ENCODE peak calls at places on chromosomes 3 and 15, in four cellular contexts. Z is AG04449, D is GM13976, G is left ventricle myocardium inferior. W is an unnamed sample.

GRCh38 chr15:64775551-64776401 is at the start of gene RBPMS2:
- DNase-seq in Z (no peak), D (peak; percentile 73), G (peak; percentile 49), W (peak; percentile 8)

GRCh38 chr3:9070961-9071360 is 107.7 kb upstream of the RAD18 start:
- DNase-seq in Z (no peak), D (no peak), G (no peak), W (no peak)

GRCh38 chr15:58285921-58286278 is 145.9 kb upstream of the LIPC start:
- DNase-seq in Z (no peak), D (no peak), G (no peak), W (no peak)

GRCh38 chr3:148884261-148884660 is 19.2 kb downstream of the CPA3 start:
- DNase-seq in Z (no peak), D (no peak), G (no peak), W (no peak)

GRCh38 chr15:33243393-33243792 is 48.9 kb upstream of the FMN1 start:
- DNase-seq in Z (no peak), D (no peak), G (no peak), W (no peak)

GRCh38 chr3:31980530-31981205 is 394 bp downstream of the OSBPL10 start:
- DNase-seq in Z (no peak), D (peak; percentile 57), G (peak; percentile 36), W (peak; percentile 53)

GRCh38 chr15:89116404-89116803 is 28.1 kb downstream of the ABHD2 start:
- DNase-seq in Z (no peak), D (no peak), G (no peak), W (no peak)

GRCh38 chr3:102979682-102980378 is 545.0 kb downstream of the ZPLD1 start:
- DNase-seq in Z (peak; percentile 44), D (no peak), G (peak; percentile 73), W (no peak)

GRCh38 chr15:38828031-38828532 is 263.5 kb upstream of the RASGRP1 start:
- DNase-seq in Z (no peak), D (no peak), G (no peak), W (no peak)

GRCh38 chr15:41566121-41566885 is 7.3 kb downstream of the TYRO3 start:
- DNase-seq in Z (no peak), D (no peak), G (no peak), W (no peak)

GRCh38 chr3:102178817-102179216 is 256.0 kb upstream of the ZPLD1 start:
- DNase-seq in Z (no peak), D (no peak), G (no peak), W (no peak)

GRCh38 chr3:40995271-40995670 is 204.0 kb upstream of the CTNNB1 start:
- DNase-seq in Z (no peak), D (no peak), G (no peak), W (no peak)

GRCh38 chr15:98878172-98878571 is 129.4 kb downstream of the PGPEP1L start:
- DNase-seq in Z (peak; percentile 79), D (no peak), G (no peak), W (no peak)

GRCh38 chr3:32959370-32959769 is 7.9 kb downstream of the CCR4 start:
- DNase-seq in Z (no peak), D (no peak), G (no peak), W (peak; percentile 26)

GRCh38 chr3:171585029-171585428 is 124.8 kb upstream of the TNIK start:
- DNase-seq in Z (no peak), D (no peak), G (no peak), W (no peak)

GRCh38 chr15:101675796-101676582 is 23.8 kb upstream of the TM2D3 start:
- DNase-seq in Z (peak; percentile 70), D (peak; percentile 50), G (no peak), W (no peak)

GRCh38 chr3:124395165-124395564 is 335.1 kb upstream of the UMPS start:
- DNase-seq in Z (no peak), D (no peak), G (no peak), W (no peak)

GRCh38 chr3:140870351-140870750 is 71.3 kb upstream of the SLC25A36 start:
- DNase-seq in Z (no peak), D (no peak), G (no peak), W (no peak)

GRCh38 chr15:31036783-31037182 is 45.4 kb upstream of the MTMR10 start:
- DNase-seq in Z (no peak), D (no peak), G (no peak), W (no peak)
- TF ChIP-seq CTCF in Z (no peak), D (no peak), G (no peak), W (no peak)

GRCh38 chr3:23654571-23654970 is 151.2 kb upstream of the UBE2E1 start:
- DNase-seq in Z (no peak), D (peak; percentile 27), G (no peak), W (no peak)
- TF ChIP-seq CTCF in Z (no peak), D (no peak), G (no peak), W (no peak)

GRCh38 chr3:112654979-112655378 is 14.0 kb upstream of the CCDC80 start:
- DNase-seq in Z (no peak), D (no peak), G (no peak), W (no peak)
- TF ChIP-seq CTCF in Z (no peak), D (no peak), G (no peak), W (peak; percentile 26)

GRCh38 chr3:72678380-72678779 is 169.9 kb downstream of the SHQ1 start:
- DNase-seq in Z (no peak), D (no peak), G (no peak), W (no peak)

GRCh38 chr3:72678892-72679291 is 169.4 kb downstream of the SHQ1 start:
- DNase-seq in Z (no peak), D (no peak), G (no peak), W (peak; percentile 21)

GRCh38 chr3:72675243-72675642 is 173.0 kb downstream of the SHQ1 start:
- DNase-seq in Z (no peak), D (no peak), G (no peak), W (no peak)

GRCh38 chr3:72669224-72669623 is 179.0 kb downstream of the SHQ1 start:
- DNase-seq in Z (no peak), D (no peak), G (no peak), W (no peak)

GRCh38 chr3:72673011-72673771 is 175.1 kb downstream of the SHQ1 start:
- DNase-seq in Z (no peak), D (peak; percentile 43), G (no peak), W (no peak)
- TF ChIP-seq CTCF in Z (no peak), D (peak; percentile 19), G (no peak), W (no peak)

GRCh38 chr3:6204891-6205290 is 656.0 kb upstream of the GRM7 start:
- DNase-seq in Z (no peak), D (peak; percentile 13), G (no peak), W (no peak)
- TF ChIP-seq CTCF in Z (no peak), D (no peak), G (no peak), W (no peak)

DNA sequence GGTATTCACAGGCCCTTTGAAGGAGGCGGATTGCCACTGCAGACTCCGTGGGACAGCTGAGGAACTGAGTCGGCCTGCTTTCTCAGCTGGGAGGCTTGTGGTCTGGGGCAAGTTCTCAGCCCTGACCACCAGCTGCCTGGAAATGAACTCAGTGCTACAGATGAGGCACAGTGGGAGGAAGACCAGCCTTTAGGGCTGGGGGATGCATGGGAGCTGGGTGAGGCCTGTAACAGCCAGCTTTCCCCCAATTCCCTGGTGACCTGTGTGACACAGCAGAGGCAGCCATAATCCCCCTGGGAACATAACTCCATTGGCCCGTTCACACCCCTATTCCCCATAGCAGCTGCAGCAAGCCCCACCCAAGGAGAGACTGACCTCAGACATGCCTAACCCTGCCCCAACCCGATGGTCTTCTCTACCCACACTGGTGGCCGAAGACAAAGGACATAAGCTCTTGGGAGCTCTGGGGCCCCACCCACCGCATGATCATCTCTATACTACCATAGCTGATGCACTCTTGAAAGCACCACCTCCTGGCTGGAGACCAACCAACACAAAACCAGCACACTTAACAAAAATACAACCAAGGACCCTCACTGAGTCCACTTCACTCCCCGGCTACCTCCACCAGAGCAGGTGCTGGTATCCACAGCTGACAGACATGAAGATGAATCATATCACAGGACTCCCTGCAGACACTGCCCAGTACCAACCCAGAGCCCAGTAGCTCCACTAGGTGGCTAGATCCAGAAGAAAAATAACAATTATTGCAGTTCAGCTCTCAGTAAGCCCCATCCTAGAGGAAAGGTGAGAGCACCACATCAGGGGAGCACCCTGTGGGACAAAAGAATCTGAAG is 24.9 kb downstream of the ZMAT3 start:
- DNase-seq in Z (no peak), D (peak; percentile 49), G (no peak), W (no peak)
- TF ChIP-seq CTCF in Z (no peak), D (no peak), G (no peak), W (no peak)

GRCh38 chr3:16319307-16319706 is 54.3 kb downstream of the OXNAD1 start:
- DNase-seq in Z (no peak), D (peak; percentile 48), G (no peak), W (peak; percentile 97)
- TF ChIP-seq CTCF in Z (no peak), D (peak; percentile 26), G (peak; percentile 39), W (peak; percentile 69)

DNA sequence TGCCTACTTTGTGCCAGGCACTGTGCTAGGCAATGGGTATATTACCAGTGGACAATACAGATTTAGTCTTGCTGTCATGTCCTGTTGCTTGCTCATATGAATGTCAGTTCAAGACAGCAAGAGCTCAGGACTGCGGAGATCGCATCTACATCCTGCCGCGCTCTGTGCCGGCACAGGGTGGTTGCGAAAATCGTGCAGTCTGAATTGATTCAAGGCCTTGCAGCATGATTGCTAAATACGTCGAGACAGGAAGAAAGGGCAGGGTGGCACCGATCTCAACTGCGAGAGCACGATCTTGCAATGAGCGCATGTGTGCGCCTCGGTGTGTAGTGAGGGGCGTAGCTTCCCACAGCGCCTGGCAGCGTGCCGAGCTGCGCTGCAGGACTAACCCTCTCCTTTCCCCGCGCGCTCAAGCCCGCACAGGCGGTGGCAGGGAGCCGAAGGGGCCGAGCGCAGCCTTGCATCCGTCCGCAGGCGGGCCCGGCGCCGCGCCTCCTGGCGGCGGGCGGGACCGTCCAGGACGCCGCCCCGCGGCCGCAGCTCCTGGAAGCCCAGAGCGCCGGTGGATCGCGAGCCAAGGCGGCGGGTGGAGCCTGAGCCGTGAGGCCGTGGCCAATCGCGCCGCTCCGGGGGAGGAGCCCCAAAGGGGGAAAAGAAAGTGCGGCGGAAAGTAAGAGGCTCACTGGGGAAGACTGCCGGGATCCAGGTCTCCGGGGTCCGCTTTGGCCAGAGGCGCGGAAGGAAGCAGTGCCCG is at the start of gene IL1RAP:
- DNase-seq in Z (peak; percentile 55), D (peak; percentile 94), G (peak; percentile 91), W (peak; percentile 87)
- TF ChIP-seq CTCF in Z (peak; percentile 20), D (peak; percentile 64), G (peak; percentile 88), W (peak; percentile 45)